ENCODE peak calls at places on chromosomes 4 and X, in six cellular contexts. B is aorta, M is A549, E is pancreas, P is neural progenitor cell, F is AG04450. W is an unnamed sample.
A peak's percentile ranks its signal among the peaks of the same experiment; 100 is the strongest.

GRCh38 chrX:47218920-47219815 is 687 bp downstream of the CDK16 start:
- DNase-seq in B (peak; percentile 68), P (peak; percentile 72), E (peak; percentile 60), F (no peak), M (peak; percentile 24), W (peak; percentile 49)

GRCh38 chr4:168812806-168813205 is 197.2 kb downstream of the CBR4 start:
- DNase-seq in B (no peak), E (no peak), P (peak; percentile 56), M (no peak), F (no peak), W (no peak)

GRCh38 chrX:20427173-20427770 is 160.6 kb upstream of the RPS6KA3 start:
- DNase-seq in P (no peak), F (no peak), M (no peak), E (no peak), B (no peak), W (no peak)

GRCh38 chr4:66187175-66187720 is 517.0 kb upstream of the EPHA5 start:
- DNase-seq in P (no peak), M (no peak), F (no peak), B (no peak), E (no peak), W (no peak)

GRCh38 chr4:16067515-16067914 is 16.3 kb downstream of the PROM1 start:
- DNase-seq in M (no peak), F (no peak), P (no peak), E (peak; percentile 78), B (no peak), W (no peak)

GRCh38 chr4:124713213-124713592 is 671 bp upstream of the ANKRD50 start:
- DNase-seq in F (peak; percentile 61), M (peak; percentile 63), P (no peak), E (peak; percentile 61), B (peak; percentile 83), W (peak; percentile 67)

GRCh38 chr4:136392576-136392975 is 1139.7 kb downstream of the PCDH18 start:
- DNase-seq in E (no peak), F (peak; percentile 13), B (no peak), P (no peak), M (no peak), W (no peak)

GRCh38 chrX:57817302-57817701 is 93.0 kb downstream of the ZXDA start:
- DNase-seq in E (no peak), M (no peak), B (no peak), F (no peak), P (no peak), W (no peak)

GRCh38 chr4:86452323-86452995 is 92.6 kb upstream of the MAPK10 start:
- DNase-seq in F (no peak), P (no peak), B (no peak), M (no peak), E (no peak), W (peak; percentile 58)

GRCh38 chr4:140103676-140104075 is 50.3 kb downstream of the MAML3 start:
- DNase-seq in F (no peak), E (no peak), B (no peak), P (no peak), M (no peak), W (no peak)

GRCh38 chr4:168589154-168589553 is 92.3 kb downstream of the PALLD start:
- DNase-seq in B (no peak), E (peak; percentile 16), P (no peak), M (peak; percentile 46), F (no peak), W (peak; percentile 79)

GRCh38 chr4:143486314-143486713 is 27.2 kb upstream of the SMARCA5 start:
- DNase-seq in P (no peak), E (no peak), M (no peak), F (no peak), B (no peak), W (no peak)

GRCh38 chr4:6263541-6264540 is 5.8 kb upstream of the WFS1 start:
- DNase-seq in E (peak; percentile 27), M (no peak), P (peak; percentile 67), F (no peak), B (peak; percentile 62), W (peak; percentile 62)

GRCh38 chrX:20947411-20947912 is 426.8 kb upstream of the CNKSR2 start:
- DNase-seq in B (no peak), F (no peak), M (no peak), E (no peak), P (peak; percentile 32), W (no peak)

GRCh38 chr4:174053895-174054294 is 229.6 kb downstream of the FBXO8 start:
- DNase-seq in F (no peak), P (no peak), B (no peak), E (no peak), M (no peak), W (no peak)

GRCh38 chrX:154762529-154763296 is at the start of gene DKC1:
- DNase-seq in E (peak; percentile 96), M (peak; percentile 80), F (peak; percentile 89), B (peak; percentile 98), P (peak; percentile 98), W (peak; percentile 94)

GRCh38 chr4:81030617-81031388 is at the start of gene BMP3:
- DNase-seq in P (peak; percentile 74), B (no peak), M (no peak), F (no peak), E (no peak), W (no peak)

GRCh38 chr4:166308589-166308988 is 435.6 kb downstream of the TLL1 start:
- DNase-seq in F (no peak), P (no peak), B (no peak), M (no peak), E (no peak), W (no peak)

GRCh38 chrX:47751670-47752069 is 85.0 kb upstream of the ZNF81 start:
- DNase-seq in P (peak; percentile 53), F (no peak), E (peak; percentile 57), M (no peak), B (no peak), W (no peak)

GRCh38 chr4:99987681-99988080 is 37.6 kb upstream of the H2AZ1 start:
- DNase-seq in E (no peak), P (no peak), F (no peak), M (no peak), B (no peak), W (no peak)

GRCh38 chrX:71994601-71995000 is 84.0 kb downstream of the NHSL2 start:
- DNase-seq in E (no peak), F (no peak), P (no peak), B (no peak), M (no peak), W (no peak)

GRCh38 chr4:168856312-168856711 is 153.7 kb downstream of the CBR4 start:
- DNase-seq in F (peak; percentile 90), M (no peak), P (no peak), E (no peak), B (no peak), W (no peak)

GRCh38 chr4:1323635-1324442 is 23.2 kb upstream of the UVSSA start:
- DNase-seq in P (no peak), E (no peak), B (no peak), M (peak; percentile 44), F (peak; percentile 87), W (no peak)

GRCh38 chr4:41994461-41994860 is 4.1 kb downstream of the SLC30A9 start:
- DNase-seq in F (no peak), B (no peak), E (no peak), M (no peak), P (no peak), W (no peak)

GRCh38 chr4:2340272-2341061 is 78.0 kb downstream of the ZFYVE28 start:
- DNase-seq in P (no peak), M (no peak), F (no peak), E (peak; percentile 5), B (peak; percentile 37), W (no peak)

GRCh38 chr4:10225096-10225495 is 108.5 kb upstream of the WDR1 start:
- DNase-seq in E (no peak), P (no peak), B (no peak), F (no peak), M (no peak), W (no peak)
- H3K9me3 ChIP-seq in E (no peaks in the 10 kb centered on the region), P (no peaks in the 10 kb centered on the region), B (no peaks in the 10 kb centered on the region), F (no peaks in the 10 kb centered on the region), M (no peaks in the 10 kb centered on the region), W (no peaks in the 10 kb centered on the region)

GRCh38 chr4:53914313-53915016 is 149.9 kb downstream of the CHIC2 start:
- DNase-seq in B (peak; percentile 58), P (no peak), F (no peak), M (peak; percentile 21), E (no peak), W (no peak)
- H3K27ac ChIP-seq in B (no peak overlapping the region), P (no peak overlapping the region), F (peak overlapping the region; percentile 42), M (peak overlapping the region; percentile 61), E (no peak overlapping the region), W (no peak overlapping the region)

DNA sequence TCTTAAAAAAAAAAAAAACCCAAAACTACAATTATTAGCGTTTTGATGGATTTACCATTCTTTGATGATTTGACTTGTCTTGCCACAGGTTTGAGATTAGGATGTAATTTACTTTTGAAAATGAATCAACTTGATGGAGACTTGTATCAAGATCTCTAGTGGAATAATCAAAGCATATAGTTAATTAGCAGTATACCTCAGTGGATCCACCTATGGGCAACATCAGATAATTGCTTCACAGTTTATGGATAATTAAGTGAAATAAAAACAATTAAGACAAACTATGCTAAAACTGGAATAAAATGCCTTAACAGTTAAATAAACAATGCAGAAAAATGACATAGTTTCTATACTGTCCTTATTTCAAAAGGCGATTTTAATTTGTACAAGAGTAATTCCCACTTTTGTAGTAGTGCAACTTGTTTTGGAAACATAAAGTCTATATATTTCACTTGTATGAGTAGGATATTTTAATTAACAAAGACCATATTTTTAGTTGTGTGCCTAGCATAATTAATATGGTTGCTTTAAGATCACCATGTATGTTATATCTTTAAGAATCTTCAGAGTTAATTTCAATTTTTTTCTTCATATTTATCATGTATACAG is 4.2 kb downstream of the CPEB2 start:
- DNase-seq in B (no peak), M (no peak), E (no peak), F (no peak), P (no peak), W (no peak)
- H3K4me3 ChIP-seq in B (no peak overlapping the region), M (peak overlapping the region; percentile 71), E (no peak overlapping the region), F (peak overlapping the region; percentile 85), P (no peak overlapping the region), W (no peak overlapping the region)

GRCh38 chrX:131724292-131724691 is 180.4 kb downstream of the OR13H1 start:
- DNase-seq in B (no peak), P (no peak), F (no peak), M (no peak), E (no peak), W (no peak)
- H3K9me3 ChIP-seq in B (no peaks in the 10 kb centered on the region), P (no peaks in the 10 kb centered on the region), F (no peaks in the 10 kb centered on the region), M (peaks cover 7% of the 10 kb centered on the region), E (no peaks in the 10 kb centered on the region), W (no peaks in the 10 kb centered on the region)

DNA sequence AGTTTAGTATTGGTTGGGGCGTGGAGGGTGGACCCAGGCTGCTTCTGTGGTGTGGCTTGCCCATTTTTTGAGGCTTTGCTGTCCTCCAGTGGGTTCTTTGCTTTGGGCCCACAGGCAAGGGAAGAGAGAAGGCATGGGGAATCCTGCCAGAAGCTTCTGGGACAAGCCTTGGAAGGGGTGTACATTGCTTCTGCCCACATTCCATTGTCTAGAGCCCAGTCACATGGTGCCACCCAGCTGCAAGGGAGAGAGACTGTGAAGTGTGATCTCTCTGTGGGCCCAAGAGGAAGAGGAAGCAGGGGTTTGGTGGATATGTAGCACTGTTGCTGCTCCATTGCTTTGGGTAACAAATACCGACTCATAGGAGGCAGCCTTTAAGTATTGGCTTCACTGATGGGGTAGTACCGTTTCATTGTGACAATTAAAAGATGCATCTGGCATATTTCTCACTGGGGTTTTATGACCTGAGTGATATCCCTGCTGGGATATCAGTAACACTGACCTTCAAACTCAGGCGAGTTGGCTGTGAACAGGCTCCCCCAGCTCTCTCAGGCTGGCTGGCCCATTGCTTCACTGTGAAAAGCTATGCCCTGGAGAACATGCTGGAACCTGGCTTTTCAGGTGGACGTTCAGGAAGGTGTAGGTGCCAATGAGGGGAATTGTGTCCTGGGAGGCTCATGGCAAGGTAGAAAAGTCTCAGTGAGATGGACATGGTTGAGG is 85.9 kb downstream of the CLDN34 start:
- DNase-seq in M (no peak), B (peak; percentile 56), E (peak; percentile 22), P (no peak), F (no peak), W (no peak)
- H3K27ac ChIP-seq in M (peak overlapping the region; percentile 54), B (no peak overlapping the region), E (no peak overlapping the region), P (no peak overlapping the region), F (no peak overlapping the region), W (no peak overlapping the region)

W was measured in uterus.